ENCODE peak calls at places on chromosomes 1 and 21, in eight cellular contexts. R, X, B, K, V, S, A and L are unnamed samples.

GRCh38 chr1:59526240-59526639 is 229.3 kb downstream of the FGGY start:
- DNase-seq in R (no peak), X (no peak), B (no peak), K (no peak), V (peak), S (no peak), A (no peak), L (no peak)

GRCh38 chr1:61742620-61743431 is 546 bp downstream of the PATJ start:
- DNase-seq in R (no peak), X (peak), B (peak), K (peak), V (peak), S (peak), A (peak), L (no peak)

GRCh38 chr1:230226004-230226800 is 159.2 kb downstream of the GALNT2 start:
- DNase-seq in R (no peak), X (no peak), B (no peak), K (no peak), V (no peak), S (no peak), A (no peak), L (no peak)

GRCh38 chr1:204507317-204508105 is 8.7 kb upstream of the MDM4 start:
- DNase-seq in R (no peak), X (peak), B (peak), K (no peak), V (peak), S (no peak), A (no peak), L (peak)

GRCh38 chr1:34237416-34237815 is 60.7 kb downstream of the C1orf94 start:
- DNase-seq in R (no peak), X (no peak), B (no peak), K (no peak), V (no peak), S (no peak), A (no peak), L (no peak)

GRCh38 chr1:20368866-20369545 is 78.3 kb downstream of the VWA5B1 start:
- DNase-seq in R (no peak), X (no peak), B (no peak), K (no peak), V (no peak), S (no peak), A (no peak), L (no peak)

GRCh38 chr1:116769994-116770393 is 15.8 kb downstream of the CD2 start:
- DNase-seq in R (no peak), X (no peak), B (no peak), K (no peak), V (no peak), S (no peak), A (no peak), L (no peak)

GRCh38 chr1:153679337-153680119 is 1.0 kb downstream of the NPR1 start:
- DNase-seq in R (no peak), X (no peak), B (peak), K (no peak), V (no peak), S (no peak), A (no peak), L (peak)

GRCh38 chr1:33723251-33723650 is 140.6 kb upstream of the HMGB4 start:
- DNase-seq in R (no peak), X (no peak), B (no peak), K (no peak), V (no peak), S (no peak), A (no peak), L (no peak)

GRCh38 chr1:31674626-31675025 is 29.2 kb downstream of the COL16A1 start:
- DNase-seq in R (no peak), X (no peak), B (no peak), K (no peak), V (no peak), S (no peak), A (no peak), L (no peak)

GRCh38 chr1:199821029-199821779 is 206.3 kb upstream of the NR5A2 start:
- DNase-seq in R (no peak), X (no peak), B (no peak), K (no peak), V (no peak), S (no peak), A (no peak), L (no peak)

GRCh38 chr1:233097546-233098254 is 147.3 kb downstream of the NTPCR start:
- DNase-seq in R (no peak), X (no peak), B (no peak), K (no peak), V (peak), S (no peak), A (no peak), L (no peak)

GRCh38 chr1:153912349-153912748 is 10.4 kb downstream of the GATAD2B start:
- DNase-seq in R (no peak), X (no peak), B (no peak), K (no peak), V (no peak), S (no peak), A (no peak), L (no peak)

GRCh38 chr1:222310830-222311229 is 237.1 kb downstream of the HHIPL2 start:
- DNase-seq in R (no peak), X (no peak), B (no peak), K (peak), V (no peak), S (no peak), A (no peak), L (no peak)

GRCh38 chr1:30416221-30416820 is 307.1 kb downstream of the MATN1 start:
- DNase-seq in R (no peak), X (no peak), B (no peak), K (no peak), V (no peak), S (no peak), A (peak), L (no peak)

GRCh38 chr1:111747282-111747734 is 8.1 kb upstream of the INKA2 start:
- DNase-seq in R (peak), X (peak), B (no peak), K (peak), V (peak), S (peak), A (peak), L (peak)

GRCh38 chr1:6108937-6109636 is 63.4 kb downstream of the KCNAB2 start:
- DNase-seq in R (no peak), X (no peak), B (no peak), K (no peak), V (peak), S (peak), A (no peak), L (peak)

GRCh38 chr1:103211073-103211472 is 102.8 kb upstream of the COL11A1 start:
- DNase-seq in R (no peak), X (no peak), B (no peak), K (no peak), V (peak), S (no peak), A (no peak), L (no peak)

GRCh38 chr1:185912504-185912903 is 178.3 kb downstream of the HMCN1 start:
- DNase-seq in R (no peak), X (no peak), B (no peak), K (no peak), V (no peak), S (no peak), A (no peak), L (no peak)

GRCh38 chr1:232880354-232880753 is 70.1 kb upstream of the NTPCR start:
- DNase-seq in R (no peak), X (peak), B (no peak), K (peak), V (peak), S (no peak), A (no peak), L (peak)

GRCh38 chr1:67748630-67749029 is 63.6 kb downstream of the GADD45A start:
- DNase-seq in R (no peak), X (no peak), B (no peak), K (peak), V (peak), S (no peak), A (no peak), L (peak)

GRCh38 chr1:221720545-221720944 is 21.3 kb downstream of the DUSP10 start:
- DNase-seq in R (no peak), X (no peak), B (no peak), K (no peak), V (peak), S (no peak), A (no peak), L (no peak)

GRCh38 chr1:40902634-40902897 is 40.4 kb upstream of the CITED4 start:
- DNase-seq in R (no peak), X (no peak), B (no peak), K (no peak), V (no peak), S (no peak), A (no peak), L (no peak)

GRCh38 chr1:235207202-235207565 is 46.1 kb upstream of the RBM34 start:
- DNase-seq in R (no peak), X (no peak), B (no peak), K (no peak), V (no peak), S (no peak), A (no peak), L (peak)

GRCh38 chr21:42466700-42467612 is 29.1 kb downstream of the RSPH1 start:
- DNase-seq in R (no peak), X (peak), B (no peak), K (peak), V (peak), S (peak), A (no peak), L (peak)

GRCh38 chr1:54857741-54858665 is 29.0 kb downstream of the DHCR24 start:
- DNase-seq in R (no peak), X (no peak), B (no peak), K (no peak), V (peak), S (peak), A (no peak), L (no peak)

GRCh38 chr1:1437033-1437903 is 1.8 kb downstream of the VWA1 start:
- DNase-seq in R (no peak), X (no peak), B (no peak), K (no peak), V (no peak), S (no peak), A (no peak), L (no peak)

GRCh38 chr1:57620589-57620988 is 196.7 kb upstream of the DAB1 start:
- DNase-seq in R (no peak), X (no peak), B (peak), K (no peak), V (no peak), S (no peak), A (no peak), L (no peak)

GRCh38 chr1:183227963-183228649 is 42.0 kb downstream of the LAMC2 start:
- DNase-seq in R (no peak), X (peak), B (no peak), K (peak), V (peak), S (peak), A (peak), L (peak)

GRCh38 chr1:94357661-94358060 is 60.5 kb upstream of the ABCD3 start:
- DNase-seq in R (no peak), X (no peak), B (no peak), K (no peak), V (no peak), S (no peak), A (no peak), L (no peak)

GRCh38 chr21:18168108-18168507 is 76.5 kb upstream of the CHODL start:
- DNase-seq in R (no peak), X (no peak), B (no peak), K (no peak), V (no peak), S (no peak), A (no peak), L (no peak)

GRCh38 chr1:37930246-37931142 is 16.4 kb downstream of the INPP5B start:
- DNase-seq in R (peak), X (peak), B (no peak), K (no peak), V (peak), S (no peak), A (no peak), L (peak)

GRCh38 chr1:86906419-86906818 is 7.5 kb downstream of the SELENOF start:
- DNase-seq in R (no peak), X (no peak), B (no peak), K (no peak), V (no peak), S (no peak), A (no peak), L (no peak)

DNA sequence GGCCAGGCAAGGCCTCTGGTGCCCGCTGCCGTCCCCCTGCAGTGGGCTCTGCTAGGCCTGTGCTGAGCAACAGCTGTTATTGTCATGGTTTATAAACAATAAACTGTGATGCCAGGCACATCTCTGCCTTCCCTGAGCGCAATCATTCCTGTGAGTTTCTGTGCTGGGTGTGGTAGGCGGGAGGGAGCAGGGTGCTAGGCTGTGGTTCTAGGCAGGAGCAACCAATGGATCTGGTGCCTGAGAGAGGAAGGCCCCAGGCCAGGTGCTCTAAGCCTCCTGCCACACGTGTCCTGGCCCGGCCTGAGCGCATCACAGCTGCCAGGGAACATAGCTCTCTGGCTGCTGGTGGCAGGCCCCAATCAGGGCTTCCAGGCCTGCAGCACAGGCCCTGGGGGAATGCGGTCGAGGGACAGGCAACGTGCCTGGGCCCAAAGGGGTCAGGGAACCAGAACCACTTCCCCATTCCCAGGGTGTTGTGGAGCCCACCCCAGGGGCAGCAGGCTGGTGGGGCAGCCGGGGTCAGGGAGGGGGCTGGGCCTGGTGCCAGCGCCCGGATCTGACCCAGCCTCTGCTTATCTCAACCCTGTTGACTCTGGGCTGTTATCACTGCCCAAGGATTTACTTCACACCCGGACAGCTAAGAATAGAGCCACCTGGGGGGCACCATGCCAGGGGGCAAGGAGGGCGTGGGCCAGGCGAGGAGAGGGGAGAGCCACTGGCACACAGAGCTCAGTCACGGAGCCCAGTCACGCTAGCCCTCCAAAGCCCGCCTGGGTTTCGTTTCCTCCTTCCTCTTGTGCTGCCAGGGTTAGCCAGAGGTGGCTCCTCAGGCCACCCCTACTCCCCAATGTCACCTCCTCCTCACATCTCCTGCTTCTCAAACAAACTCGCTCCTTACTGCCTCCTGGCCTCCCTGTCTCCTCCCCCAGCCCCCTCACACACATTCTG is 11.5 kb downstream of the TRIM46 start:
- DNase-seq in R (peak), X (no peak), B (peak), K (peak), V (no peak), S (no peak), A (no peak), L (peak)
- TF ChIP-seq POLR2A in R (no peak), X (no peak), B (no peak), K (peak), V (no peak), S (no peak), A (no peak), L (no peak)

DNA sequence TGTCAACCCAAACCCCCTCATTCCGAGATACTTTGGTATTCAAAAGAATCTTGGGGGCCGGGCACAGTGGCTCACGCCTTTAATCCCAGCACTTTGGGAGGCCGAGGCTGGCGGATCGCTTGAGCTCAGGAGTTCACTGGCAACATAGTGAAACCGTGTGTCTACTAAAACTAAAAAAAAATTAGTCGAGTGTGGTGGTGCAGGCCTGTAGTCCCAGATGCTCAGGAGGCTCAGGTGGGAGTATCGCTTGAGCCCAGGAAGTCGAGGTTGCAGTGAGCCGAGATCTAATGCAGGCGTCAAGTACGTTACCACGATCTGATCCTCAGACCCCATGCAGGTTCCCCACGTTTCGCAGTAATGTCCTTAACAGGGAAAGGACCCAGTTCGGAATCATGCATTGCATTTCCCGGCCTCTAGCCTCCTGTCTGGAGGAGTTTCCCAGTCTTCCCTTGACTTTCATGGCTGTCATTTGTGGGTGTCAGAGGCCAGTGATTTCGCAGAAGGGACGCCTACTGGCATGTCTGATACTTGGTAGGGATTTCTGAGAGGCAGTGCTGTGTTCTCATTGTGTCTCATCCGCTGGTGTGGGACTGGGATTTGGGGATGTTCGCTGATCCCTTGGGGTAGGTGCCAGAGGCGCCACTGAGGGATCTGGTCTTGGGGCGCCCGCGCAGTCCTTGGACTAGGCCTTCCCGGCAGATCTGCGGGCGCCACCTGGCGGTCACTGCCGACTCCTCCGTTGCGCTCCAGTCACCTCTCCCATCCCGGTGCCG is 39.3 kb upstream of the HMGN1 start:
- DNase-seq in R (peak), X (peak), B (peak), K (peak), V (peak), S (peak), A (peak), L (peak)
- TF ChIP-seq POLR2A in R (no peak), X (no peak), B (no peak), K (no peak), V (no peak), S (peak), A (no peak), L (no peak)

GRCh38 chr1:91732291-91732953 is 153.5 kb downstream of the TGFBR3 start:
- DNase-seq in R (no peak), X (peak), B (no peak), K (no peak), V (peak), S (peak), A (no peak), L (no peak)
- TF ChIP-seq POLR2A in R (no peak), X (peak), B (no peak), K (no peak), V (no peak), S (no peak), A (no peak), L (no peak)

GRCh38 chr1:150235852-150236613 is at the start of gene ANP32E:
- DNase-seq in R (peak), X (peak), B (peak), K (peak), V (peak), S (peak), A (peak), L (peak)
- TF ChIP-seq POLR2A in R (peak), X (peak), B (peak), K (peak), V (peak), S (peak), A (peak), L (peak)

GRCh38 chr1:202049129-202049528 is 38.7 kb downstream of the ELF3 start:
- DNase-seq in R (no peak), X (no peak), B (no peak), K (peak), V (no peak), S (no peak), A (no peak), L (no peak)
- TF ChIP-seq POLR2A in R (peak), X (no peak), B (no peak), K (no peak), V (no peak), S (no peak), A (no peak), L (no peak)

GRCh38 chr1:151402764-151403163 is 3.4 kb downstream of the PSMB4 start:
- DNase-seq in R (no peak), X (no peak), B (no peak), K (no peak), V (no peak), S (no peak), A (no peak), L (no peak)
- TF ChIP-seq POLR2A in R (no peak), X (no peak), B (no peak), K (no peak), V (no peak), S (no peak), A (no peak), L (peak)

DNA sequence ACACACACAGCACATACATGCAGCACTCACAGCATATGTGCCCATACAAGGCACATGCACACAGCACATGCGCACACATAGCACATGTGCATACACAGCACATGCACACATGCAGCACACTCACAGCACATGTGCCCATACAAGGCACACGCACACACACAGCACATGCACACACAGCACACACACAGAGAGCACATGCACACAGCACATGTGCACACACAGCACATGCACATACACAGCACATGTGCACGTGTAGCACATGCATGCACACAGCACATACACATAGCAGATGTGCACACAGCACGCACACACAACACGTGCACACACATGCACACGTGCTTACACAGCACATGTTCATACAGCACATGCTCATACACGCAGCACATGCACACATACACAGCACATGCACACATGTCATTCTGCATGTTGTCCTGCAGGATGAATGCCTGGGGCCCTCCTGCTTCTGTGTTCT is 48.1 kb downstream of the PCNT start:
- DNase-seq in R (no peak), X (no peak), B (no peak), K (no peak), V (no peak), S (no peak), A (no peak), L (no peak)
- TF ChIP-seq POLR2A in R (no peak), X (no peak), B (no peak), K (no peak), V (no peak), S (no peak), A (no peak), L (no peak)